ENCODE peak calls at places on chromosomes 7 and 10, in five cellular contexts. X is fibroblast of lung, O is SK-N-SH, J is H9, K is PC-3. H is an unnamed sample. For H3K9me3, the result is how much of the 10 kb centered on the place peaks cover.

GRCh38 chr10:129501652-129502436 is 34.8 kb downstream of the MGMT start:
- DNase-seq in X (no peak), O (no peak), J (no peak), K (no peak), H (no peak)

GRCh38 chr10:17784701-17785100 is 24.4 kb upstream of the MRC1 start:
- DNase-seq in X (peak), O (no peak), J (no peak), K (peak), H (no peak)

GRCh38 chr7:50812847-50813475 is 30.3 kb upstream of the GRB10 start:
- DNase-seq in X (peak), O (no peak), J (no peak), K (peak), H (peak)

GRCh38 chr7:37230221-37230620 is 218.4 kb downstream of the ELMO1 start:
- DNase-seq in X (no peak), O (no peak), J (no peak), K (no peak), H (no peak)

GRCh38 chr7:130733866-130734524 is at the start of gene KLF14:
- DNase-seq in X (peak), O (peak), J (peak), K (no peak), H (peak)

GRCh38 chr10:28410420-28411135 is 107.7 kb upstream of the MPP7 start:
- DNase-seq in X (no peak), O (peak), J (no peak), K (peak), H (no peak)

GRCh38 chr10:74227697-74228424 is 76.8 kb downstream of the ADK start:
- DNase-seq in X (peak), O (no peak), J (no peak), K (peak), H (peak)

GRCh38 chr10:80078448-80079311 is at the start of gene TMEM254:
- DNase-seq in X (peak), O (peak), J (peak), K (peak), H (peak)

GRCh38 chr7:92633211-92633906 is 43.2 kb upstream of the FAM133B start:
- DNase-seq in X (peak), O (no peak), J (no peak), K (peak), H (peak)

GRCh38 chr10:22712959-22713852 is 1.2 kb downstream of the PIP4K2A start:
- DNase-seq in X (no peak), O (peak), J (peak), K (peak), H (no peak)

GRCh38 chr10:127907411-127908105 is 655 bp downstream of the PTPRE start:
- DNase-seq in X (peak), O (peak), J (no peak), K (peak), H (no peak)

GRCh38 chr10:69152002-69152401 is 28.0 kb downstream of the VPS26A start:
- DNase-seq in X (no peak), O (no peak), J (no peak), K (no peak), H (no peak)

GRCh38 chr7:25752967-25753791 is 398.8 kb upstream of the NFE2L3 start:
- DNase-seq in X (peak), O (no peak), J (peak), K (peak), H (no peak)

GRCh38 chr7:83359108-83359507 is 196.4 kb upstream of the PCLO start:
- DNase-seq in X (no peak), O (no peak), J (no peak), K (no peak), H (no peak)

GRCh38 chr7:137018468-137018867 is 150.0 kb downstream of the CHRM2 start:
- DNase-seq in X (no peak), O (no peak), J (no peak), K (no peak), H (no peak)

GRCh38 chr10:119687192-119688032 is 36.2 kb downstream of the BAG3 start:
- DNase-seq in X (peak), O (no peak), J (peak), K (peak), H (no peak)

GRCh38 chr10:124491105-124491504 is 29.5 kb downstream of the LHPP start:
- DNase-seq in X (no peak), O (no peak), J (no peak), K (no peak), H (no peak)

GRCh38 chr7:26898917-26899316 is 34.5 kb upstream of the SKAP2 start:
- DNase-seq in X (no peak), O (no peak), J (no peak), K (no peak), H (no peak)

GRCh38 chr7:71612892-71613291 is 480.9 kb downstream of the GALNT17 start:
- DNase-seq in X (peak), O (no peak), J (no peak), K (no peak), H (no peak)

GRCh38 chr10:98446656-98447221 is at the start of gene HPS1:
- DNase-seq in X (peak), O (peak), J (peak), K (peak), H (no peak)

GRCh38 chr10:129933456-129934092 is 30.5 kb downstream of the EBF3 start:
- DNase-seq in X (no peak), O (no peak), J (no peak), K (no peak), H (no peak)

GRCh38 chr10:48974757-48975156 is 35.1 kb upstream of the LRRC18 start:
- DNase-seq in X (no peak), O (no peak), J (no peak), K (no peak), H (no peak)

GRCh38 chr7:116577320-116577871 is 52.6 kb downstream of the CAV1 start:
- DNase-seq in X (no peak), O (no peak), J (no peak), K (no peak), H (no peak)

GRCh38 chr10:50585921-50586739 is 37.6 kb downstream of the SGMS1 start:
- DNase-seq in X (peak), O (no peak), J (no peak), K (peak), H (peak)
- H2AFZ ChIP-seq in X (no peak), O (no peak), J (no peak), K (peak), H (no peak)

GRCh38 chr10:38119038-38119437 is 24.9 kb downstream of the ZNF37A start:
- DNase-seq in X (no peak), O (no peak), J (no peak), K (no peak), H (no peak)
- H3K9me3 ChIP-seq in X (under half), O (under half), J (half or more), K (half or more), H (half or more)

DNA sequence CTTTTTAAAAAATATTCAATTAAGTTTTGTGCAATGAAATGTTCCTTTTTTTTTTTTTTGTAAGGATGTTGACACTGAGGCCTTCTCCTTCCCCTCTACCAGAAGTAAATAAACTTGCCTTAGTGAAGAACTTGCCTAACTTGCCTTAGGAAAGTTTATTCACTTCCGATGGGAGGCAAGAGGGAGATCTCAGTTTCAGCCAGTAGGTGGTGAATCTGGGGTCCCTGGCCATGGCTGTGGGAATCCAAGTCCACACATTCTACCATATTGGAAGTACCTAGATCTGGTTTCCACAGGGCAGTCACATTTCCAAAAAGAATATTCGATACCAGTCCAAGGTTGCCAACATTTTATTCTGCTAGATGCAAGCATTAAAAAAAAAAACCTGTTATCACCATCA is 270.9 kb downstream of the CCSER2 start:
- DNase-seq in X (no peak), O (no peak), J (no peak), K (no peak), H (no peak)
- TF ChIP-seq CTCF in X (no peak), O (no peak), J (peak), K (no peak), H (no peak)

DNA sequence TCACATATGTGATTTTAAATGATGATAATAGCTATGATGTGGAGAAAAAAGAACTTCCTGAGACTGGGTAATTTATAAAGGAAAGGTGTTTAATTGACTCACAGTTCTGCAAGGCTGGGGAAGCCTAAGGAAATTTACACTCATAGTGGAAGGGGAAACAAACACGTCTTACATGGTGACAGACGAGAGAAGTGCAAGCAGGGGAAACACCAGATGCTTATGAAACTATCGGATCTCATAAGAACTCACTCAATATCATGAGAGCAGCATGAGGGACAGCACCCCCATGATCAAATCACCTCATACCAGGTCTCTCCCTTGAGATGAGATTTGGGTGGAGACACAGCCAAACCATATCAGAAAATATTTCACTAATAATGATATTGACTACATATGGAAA is 4.1 kb upstream of the LIPN start:
- DNase-seq in X (no peak), O (no peak), J (no peak), K (no peak), H (no peak)
- H2AFZ ChIP-seq in X (no peak), O (no peak), J (no peak), K (no peak), H (no peak)

H was measured in PC-9.